ENCODE peak calls at places on chromosomes 11 and 22, in nine cellular contexts. One of them, this sample, is unnamed.

GRCh38 chr22:48837341-48837935 is 990.2 kb downstream of the BRD1 start:
- DNase-seq in effector CD4-positive, alpha-beta T cell: no peak
- DNase-seq in amygdala: no peak
- DNase-seq in HuH-7: no peak
- DNase-seq in upper lobe of right lung: peak
- DNase-seq in hippocampal formation: no peak
- DNase-seq in KBM-7: no peak
- DNase-seq in amniotic stem cell: no peak
- DNase-seq in breast epithelium: no peak
- DNase-seq in this sample: no peak

GRCh38 chr11:45805305-45806071 is 539 bp downstream of the SLC35C1 start:
- DNase-seq in amygdala: no peak
- DNase-seq in upper lobe of right lung: peak
- DNase-seq in breast epithelium: no peak
- DNase-seq in HuH-7: peak
- DNase-seq in hippocampal formation: peak
- DNase-seq in KBM-7: peak
- DNase-seq in amniotic stem cell: peak
- DNase-seq in effector CD4-positive, alpha-beta T cell: no peak
- DNase-seq in this sample: peak

GRCh38 chr22:47055461-47055860 is 293.0 kb downstream of the TBC1D22A start:
- DNase-seq in effector CD4-positive, alpha-beta T cell: no peak
- DNase-seq in KBM-7: no peak
- DNase-seq in upper lobe of right lung: no peak
- DNase-seq in amniotic stem cell: no peak
- DNase-seq in breast epithelium: no peak
- DNase-seq in HuH-7: no peak
- DNase-seq in hippocampal formation: no peak
- DNase-seq in amygdala: no peak
- DNase-seq in this sample: peak

GRCh38 chr11:44047298-44047697 is 483 bp upstream of the ACCSL start:
- DNase-seq in KBM-7: no peak
- DNase-seq in breast epithelium: no peak
- DNase-seq in HuH-7: no peak
- DNase-seq in upper lobe of right lung: no peak
- DNase-seq in amygdala: no peak
- DNase-seq in hippocampal formation: no peak
- DNase-seq in effector CD4-positive, alpha-beta T cell: no peak
- DNase-seq in amniotic stem cell: no peak
- DNase-seq in this sample: no peak

GRCh38 chr11:88508808-88509581 is 171.5 kb upstream of the CTSC start:
- DNase-seq in upper lobe of right lung: peak
- DNase-seq in HuH-7: no peak
- DNase-seq in KBM-7: no peak
- DNase-seq in breast epithelium: no peak
- DNase-seq in effector CD4-positive, alpha-beta T cell: no peak
- DNase-seq in amygdala: no peak
- DNase-seq in amniotic stem cell: no peak
- DNase-seq in hippocampal formation: no peak
- DNase-seq in this sample: peak

GRCh38 chr11:57432714-57433163 is 5.8 kb upstream of the SLC43A3 start:
- DNase-seq in amygdala: no peak
- DNase-seq in HuH-7: no peak
- DNase-seq in amniotic stem cell: peak
- DNase-seq in KBM-7: peak
- DNase-seq in hippocampal formation: no peak
- DNase-seq in upper lobe of right lung: no peak
- DNase-seq in effector CD4-positive, alpha-beta T cell: no peak
- DNase-seq in breast epithelium: no peak
- DNase-seq in this sample: no peak

GRCh38 chr11:123166095-123166559 is 28.9 kb downstream of the CLMP start:
- DNase-seq in breast epithelium: no peak
- DNase-seq in hippocampal formation: no peak
- DNase-seq in HuH-7: peak
- DNase-seq in upper lobe of right lung: peak
- DNase-seq in amniotic stem cell: no peak
- DNase-seq in KBM-7: peak
- DNase-seq in amygdala: no peak
- DNase-seq in effector CD4-positive, alpha-beta T cell: no peak
- DNase-seq in this sample: no peak

GRCh38 chr11:123483058-123483457 is 53.0 kb downstream of the GRAMD1B start:
- DNase-seq in breast epithelium: no peak
- DNase-seq in hippocampal formation: no peak
- DNase-seq in HuH-7: no peak
- DNase-seq in upper lobe of right lung: no peak
- DNase-seq in amygdala: no peak
- DNase-seq in effector CD4-positive, alpha-beta T cell: no peak
- DNase-seq in amniotic stem cell: no peak
- DNase-seq in KBM-7: no peak
- DNase-seq in this sample: no peak

GRCh38 chr22:42805016-42805997 is 51.8 kb downstream of the ARFGAP3 start:
- DNase-seq in effector CD4-positive, alpha-beta T cell: no peak
- DNase-seq in upper lobe of right lung: peak
- DNase-seq in KBM-7: no peak
- DNase-seq in amniotic stem cell: no peak
- DNase-seq in hippocampal formation: peak
- DNase-seq in HuH-7: no peak
- DNase-seq in breast epithelium: peak
- DNase-seq in amygdala: no peak
- DNase-seq in this sample: no peak

GRCh38 chr11:73012121-73012863 is 129.8 kb downstream of the FCHSD2 start:
- DNase-seq in upper lobe of right lung: no peak
- DNase-seq in hippocampal formation: no peak
- DNase-seq in HuH-7: no peak
- DNase-seq in breast epithelium: no peak
- DNase-seq in KBM-7: no peak
- DNase-seq in amniotic stem cell: no peak
- DNase-seq in effector CD4-positive, alpha-beta T cell: no peak
- DNase-seq in amygdala: no peak
- DNase-seq in this sample: no peak

GRCh38 chr11:73470036-73470624 is 93.9 kb downstream of the RELT start:
- DNase-seq in hippocampal formation: no peak
- DNase-seq in effector CD4-positive, alpha-beta T cell: no peak
- DNase-seq in KBM-7: no peak
- DNase-seq in amygdala: no peak
- DNase-seq in upper lobe of right lung: no peak
- DNase-seq in HuH-7: no peak
- DNase-seq in breast epithelium: no peak
- DNase-seq in amniotic stem cell: no peak
- DNase-seq in this sample: no peak

GRCh38 chr22:21933899-21934298 is 18.7 kb downstream of the PPM1F start:
- DNase-seq in amygdala: peak
- DNase-seq in KBM-7: no peak
- DNase-seq in hippocampal formation: no peak
- DNase-seq in breast epithelium: no peak
- DNase-seq in amniotic stem cell: no peak
- DNase-seq in HuH-7: no peak
- DNase-seq in effector CD4-positive, alpha-beta T cell: no peak
- DNase-seq in upper lobe of right lung: no peak
- DNase-seq in this sample: peak

GRCh38 chr22:37020192-37020479 is 594 bp downstream of the MPST start:
- DNase-seq in upper lobe of right lung: no peak
- DNase-seq in amygdala: no peak
- DNase-seq in amniotic stem cell: peak
- DNase-seq in breast epithelium: no peak
- DNase-seq in hippocampal formation: peak
- DNase-seq in effector CD4-positive, alpha-beta T cell: no peak
- DNase-seq in HuH-7: no peak
- DNase-seq in KBM-7: peak
- DNase-seq in this sample: no peak

GRCh38 chr11:128341280-128341679 is 246.1 kb downstream of the ETS1 start:
- DNase-seq in breast epithelium: no peak
- DNase-seq in amygdala: no peak
- DNase-seq in amniotic stem cell: no peak
- DNase-seq in upper lobe of right lung: no peak
- DNase-seq in KBM-7: no peak
- DNase-seq in effector CD4-positive, alpha-beta T cell: peak
- DNase-seq in hippocampal formation: no peak
- DNase-seq in HuH-7: no peak
- DNase-seq in this sample: no peak

GRCh38 chr11:66976048-66976467 is 954 bp downstream of the C11orf86 start:
- DNase-seq in effector CD4-positive, alpha-beta T cell: no peak
- DNase-seq in breast epithelium: no peak
- DNase-seq in upper lobe of right lung: no peak
- DNase-seq in hippocampal formation: no peak
- DNase-seq in HuH-7: peak
- DNase-seq in amniotic stem cell: no peak
- DNase-seq in KBM-7: peak
- DNase-seq in amygdala: no peak
- DNase-seq in this sample: no peak

GRCh38 chr22:32378703-32379272 is 21.1 kb downstream of the RFPL3 start:
- DNase-seq in HuH-7: peak
- DNase-seq in hippocampal formation: peak
- DNase-seq in upper lobe of right lung: no peak
- DNase-seq in KBM-7: peak
- DNase-seq in amygdala: peak
- DNase-seq in breast epithelium: no peak
- DNase-seq in amniotic stem cell: no peak
- DNase-seq in effector CD4-positive, alpha-beta T cell: no peak
- DNase-seq in this sample: no peak

GRCh38 chr11:77102246-77103210 is at the start of gene OMP:
- DNase-seq in hippocampal formation: no peak
- DNase-seq in HuH-7: no peak
- DNase-seq in breast epithelium: no peak
- DNase-seq in effector CD4-positive, alpha-beta T cell: no peak
- DNase-seq in KBM-7: no peak
- DNase-seq in amniotic stem cell: no peak
- DNase-seq in upper lobe of right lung: peak
- DNase-seq in amygdala: no peak
- DNase-seq in this sample: no peak

GRCh38 chr22:36417281-36417686 is 29.5 kb upstream of the MYH9 start:
- DNase-seq in breast epithelium: peak
- DNase-seq in effector CD4-positive, alpha-beta T cell: no peak
- DNase-seq in hippocampal formation: no peak
- DNase-seq in KBM-7: no peak
- DNase-seq in upper lobe of right lung: peak
- DNase-seq in amygdala: no peak
- DNase-seq in HuH-7: no peak
- DNase-seq in amniotic stem cell: no peak
- DNase-seq in this sample: no peak

GRCh38 chr11:92306966-92307504 is 82.4 kb downstream of the FAT3 start:
- DNase-seq in hippocampal formation: no peak
- DNase-seq in amygdala: no peak
- DNase-seq in amniotic stem cell: no peak
- DNase-seq in breast epithelium: no peak
- DNase-seq in effector CD4-positive, alpha-beta T cell: no peak
- DNase-seq in KBM-7: no peak
- DNase-seq in HuH-7: no peak
- DNase-seq in upper lobe of right lung: no peak
- DNase-seq in this sample: no peak

GRCh38 chr22:45818130-45819085 is 146.8 kb downstream of the ATXN10 start:
- DNase-seq in KBM-7: no peak
- DNase-seq in upper lobe of right lung: no peak
- DNase-seq in effector CD4-positive, alpha-beta T cell: no peak
- DNase-seq in hippocampal formation: peak
- DNase-seq in breast epithelium: peak
- DNase-seq in amygdala: peak
- DNase-seq in amniotic stem cell: no peak
- DNase-seq in HuH-7: no peak
- DNase-seq in this sample: no peak

GRCh38 chr22:25048659-25049657 is 96.4 kb downstream of the KIAA1671 start:
- DNase-seq in effector CD4-positive, alpha-beta T cell: peak
- DNase-seq in KBM-7: peak
- DNase-seq in breast epithelium: peak
- DNase-seq in hippocampal formation: peak
- DNase-seq in amygdala: peak
- DNase-seq in HuH-7: peak
- DNase-seq in amniotic stem cell: peak
- DNase-seq in upper lobe of right lung: peak
- DNase-seq in this sample: no peak

GRCh38 chr22:45163074-45163416 is 680 bp upstream of the NUP50 start:
- DNase-seq in hippocampal formation: no peak
- DNase-seq in KBM-7: no peak
- DNase-seq in effector CD4-positive, alpha-beta T cell: no peak
- DNase-seq in amniotic stem cell: no peak
- DNase-seq in upper lobe of right lung: no peak
- DNase-seq in amygdala: no peak
- DNase-seq in breast epithelium: no peak
- DNase-seq in HuH-7: peak
- DNase-seq in this sample: no peak